ENCODE peak calls at places on chromosomes 16 and 17, in ten cellular contexts. One of them, this sample, is unnamed.

GRCh38 chr17:46026815-46027125 is 27.7 kb downstream of the STH start:
- DNase-seq in A549: no peak
- DNase-seq in stomach: no peak
- DNase-seq in H1: no peak
- DNase-seq in breast epithelium: no peak
- DNase-seq in sigmoid colon: no peak
- DNase-seq in body of pancreas: no peak
- DNase-seq in adrenal gland: no peak
- DNase-seq in prostate gland: no peak
- DNase-seq in esophagus muscularis mucosa: no peak
- DNase-seq in this sample: no peak

GRCh38 chr16:58022601-58023371 is 2.8 kb upstream of the MMP15 start:
- DNase-seq in A549: no peak
- DNase-seq in stomach: peak; percentile 87
- DNase-seq in H1: no peak
- DNase-seq in breast epithelium: no peak
- DNase-seq in sigmoid colon: peak; percentile 94
- DNase-seq in body of pancreas: peak; percentile 71
- DNase-seq in adrenal gland: peak; percentile 93
- DNase-seq in prostate gland: peak; percentile 84
- DNase-seq in esophagus muscularis mucosa: no peak
- DNase-seq in this sample: peak; percentile 66

GRCh38 chr16:9311303-9311954 is 220.0 kb downstream of the HAPSTR1 start:
- DNase-seq in A549: no peak
- DNase-seq in stomach: no peak
- DNase-seq in H1: peak; percentile 54
- DNase-seq in breast epithelium: no peak
- DNase-seq in sigmoid colon: no peak
- DNase-seq in body of pancreas: no peak
- DNase-seq in adrenal gland: peak; percentile 52
- DNase-seq in prostate gland: no peak
- DNase-seq in esophagus muscularis mucosa: no peak
- DNase-seq in this sample: no peak

GRCh38 chr17:42016411-42016831 is 818 bp downstream of the DNAJC7 start:
- DNase-seq in A549: no peak
- DNase-seq in stomach: no peak
- DNase-seq in H1: no peak
- DNase-seq in breast epithelium: no peak
- DNase-seq in sigmoid colon: no peak
- DNase-seq in body of pancreas: no peak
- DNase-seq in adrenal gland: no peak
- DNase-seq in prostate gland: no peak
- DNase-seq in esophagus muscularis mucosa: no peak
- DNase-seq in this sample: no peak

GRCh38 chr17:49715717-49716279 is 8.0 kb upstream of the SLC35B1 start:
- DNase-seq in A549: no peak
- DNase-seq in stomach: no peak
- DNase-seq in H1: no peak
- DNase-seq in breast epithelium: no peak
- DNase-seq in sigmoid colon: no peak
- DNase-seq in body of pancreas: no peak
- DNase-seq in adrenal gland: no peak
- DNase-seq in prostate gland: no peak
- DNase-seq in esophagus muscularis mucosa: no peak
- DNase-seq in this sample: no peak

GRCh38 chr17:45904886-45905285 is 10.5 kb downstream of the MAPT start:
- DNase-seq in A549: no peak
- DNase-seq in stomach: no peak
- DNase-seq in H1: no peak
- DNase-seq in breast epithelium: no peak
- DNase-seq in sigmoid colon: no peak
- DNase-seq in body of pancreas: no peak
- DNase-seq in adrenal gland: no peak
- DNase-seq in prostate gland: no peak
- DNase-seq in esophagus muscularis mucosa: no peak
- DNase-seq in this sample: no peak

GRCh38 chr17:33686171-33686570 is 393.1 kb upstream of the ASIC2 start:
- DNase-seq in A549: peak; percentile 29
- DNase-seq in stomach: no peak
- DNase-seq in H1: peak; percentile 77
- DNase-seq in breast epithelium: no peak
- DNase-seq in sigmoid colon: no peak
- DNase-seq in body of pancreas: no peak
- DNase-seq in adrenal gland: no peak
- DNase-seq in prostate gland: no peak
- DNase-seq in esophagus muscularis mucosa: no peak
- DNase-seq in this sample: no peak

GRCh38 chr17:5640726-5641125 is 56.4 kb upstream of the NLRP1 start:
- DNase-seq in A549: no peak
- DNase-seq in stomach: no peak
- DNase-seq in H1: no peak
- DNase-seq in breast epithelium: no peak
- DNase-seq in sigmoid colon: no peak
- DNase-seq in body of pancreas: no peak
- DNase-seq in adrenal gland: no peak
- DNase-seq in prostate gland: no peak
- DNase-seq in esophagus muscularis mucosa: no peak
- DNase-seq in this sample: no peak

GRCh38 chr16:24018485-24018884 is 182.7 kb downstream of the PRKCB start:
- DNase-seq in A549: no peak
- DNase-seq in stomach: no peak
- DNase-seq in H1: no peak
- DNase-seq in breast epithelium: no peak
- DNase-seq in sigmoid colon: no peak
- DNase-seq in body of pancreas: no peak
- DNase-seq in adrenal gland: no peak
- DNase-seq in prostate gland: no peak
- DNase-seq in esophagus muscularis mucosa: no peak
- DNase-seq in this sample: no peak

GRCh38 chr17:63700528-63701441 is 860 bp upstream of the LIMD2 start:
- DNase-seq in A549: no peak
- DNase-seq in stomach: peak; percentile 27
- DNase-seq in H1: peak; percentile 72
- DNase-seq in breast epithelium: no peak
- DNase-seq in sigmoid colon: peak; percentile 83
- DNase-seq in body of pancreas: no peak
- DNase-seq in adrenal gland: peak; percentile 78
- DNase-seq in prostate gland: no peak
- DNase-seq in esophagus muscularis mucosa: no peak
- DNase-seq in this sample: peak; percentile 73
- TF ChIP-seq POLR2A in A549: no peak
- TF ChIP-seq POLR2A in stomach: no peak
- TF ChIP-seq POLR2A in H1: peak; percentile 19
- TF ChIP-seq POLR2A in breast epithelium: no peak
- TF ChIP-seq POLR2A in sigmoid colon: no peak
- TF ChIP-seq POLR2A in body of pancreas: no peak
- TF ChIP-seq POLR2A in adrenal gland: no peak
- TF ChIP-seq POLR2A in prostate gland: no peak
- TF ChIP-seq POLR2A in esophagus muscularis mucosa: no peak
- TF ChIP-seq POLR2A in this sample: no peak

GRCh38 chr16:88800277-88800592 is 3.4 kb upstream of the CDT1 start:
- DNase-seq in A549: no peak
- DNase-seq in stomach: no peak
- DNase-seq in H1: no peak
- DNase-seq in breast epithelium: no peak
- DNase-seq in sigmoid colon: no peak
- DNase-seq in body of pancreas: no peak
- DNase-seq in adrenal gland: no peak
- DNase-seq in prostate gland: no peak
- DNase-seq in esophagus muscularis mucosa: no peak
- DNase-seq in this sample: no peak
- H3K4me3 ChIP-seq in A549: no peak overlapping the region
- H3K4me3 ChIP-seq in stomach: no peak overlapping the region
- H3K4me3 ChIP-seq in H1: no peak overlapping the region
- H3K4me3 ChIP-seq in breast epithelium: no peak overlapping the region
- H3K4me3 ChIP-seq in sigmoid colon: no peak overlapping the region
- H3K4me3 ChIP-seq in body of pancreas: no peak overlapping the region
- H3K4me3 ChIP-seq in adrenal gland: no peak overlapping the region
- H3K4me3 ChIP-seq in prostate gland: no peak overlapping the region
- H3K4me3 ChIP-seq in esophagus muscularis mucosa: no peak overlapping the region
- H3K4me3 ChIP-seq in this sample: no peak overlapping the region

DNA sequence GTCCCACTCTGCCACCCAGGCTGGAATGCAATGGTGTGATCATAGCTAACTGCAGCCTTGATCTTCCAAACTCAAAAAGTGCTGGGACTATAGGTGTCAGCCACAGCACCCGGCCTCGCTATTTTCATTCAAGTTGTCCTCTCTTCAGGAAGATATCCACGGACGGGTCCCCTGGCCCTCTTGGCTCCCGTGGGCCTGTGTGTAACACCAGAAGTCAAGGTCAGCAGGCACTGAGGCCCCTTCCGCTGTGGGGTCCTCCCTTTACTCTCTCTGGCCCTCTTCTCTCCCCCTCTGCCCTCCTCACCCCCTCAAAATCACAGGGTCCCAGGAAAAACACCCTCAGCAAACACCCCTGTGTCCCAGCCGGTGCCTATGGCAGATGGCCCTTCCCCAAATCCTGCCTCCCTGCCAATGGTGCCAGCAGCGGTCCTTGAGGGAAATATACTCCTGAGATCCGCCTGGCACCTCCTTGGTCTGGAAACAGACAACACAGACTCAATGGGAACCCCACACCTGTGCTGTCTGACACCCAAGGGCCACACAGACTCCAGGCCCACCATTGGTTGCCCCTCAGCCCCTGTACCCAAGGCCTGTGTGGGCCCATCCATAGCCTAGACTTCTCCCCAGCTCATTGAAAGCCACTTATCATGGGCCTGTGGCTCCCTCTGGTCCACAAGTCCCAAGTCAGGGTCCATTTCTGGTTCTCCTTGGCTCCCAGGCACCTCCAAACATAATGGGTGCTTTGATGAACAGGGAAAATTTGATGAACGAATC is 221.5 kb downstream of the ZNF423 start:
- DNase-seq in A549: no peak
- DNase-seq in stomach: no peak
- DNase-seq in H1: peak; percentile 33
- DNase-seq in breast epithelium: no peak
- DNase-seq in sigmoid colon: no peak
- DNase-seq in body of pancreas: no peak
- DNase-seq in adrenal gland: peak; percentile 28
- DNase-seq in prostate gland: no peak
- DNase-seq in esophagus muscularis mucosa: no peak
- DNase-seq in this sample: no peak
- H3K27ac ChIP-seq in A549: no peak overlapping the region
- H3K27ac ChIP-seq in stomach: no peak overlapping the region
- H3K27ac ChIP-seq in H1: no peak overlapping the region
- H3K27ac ChIP-seq in breast epithelium: no peak overlapping the region
- H3K27ac ChIP-seq in sigmoid colon: no peak overlapping the region
- H3K27ac ChIP-seq in body of pancreas: no peak overlapping the region
- H3K27ac ChIP-seq in adrenal gland: no peak overlapping the region
- H3K27ac ChIP-seq in prostate gland: no peak overlapping the region
- H3K27ac ChIP-seq in esophagus muscularis mucosa: no peak overlapping the region
- H3K27ac ChIP-seq in this sample: no peak overlapping the region

DNA sequence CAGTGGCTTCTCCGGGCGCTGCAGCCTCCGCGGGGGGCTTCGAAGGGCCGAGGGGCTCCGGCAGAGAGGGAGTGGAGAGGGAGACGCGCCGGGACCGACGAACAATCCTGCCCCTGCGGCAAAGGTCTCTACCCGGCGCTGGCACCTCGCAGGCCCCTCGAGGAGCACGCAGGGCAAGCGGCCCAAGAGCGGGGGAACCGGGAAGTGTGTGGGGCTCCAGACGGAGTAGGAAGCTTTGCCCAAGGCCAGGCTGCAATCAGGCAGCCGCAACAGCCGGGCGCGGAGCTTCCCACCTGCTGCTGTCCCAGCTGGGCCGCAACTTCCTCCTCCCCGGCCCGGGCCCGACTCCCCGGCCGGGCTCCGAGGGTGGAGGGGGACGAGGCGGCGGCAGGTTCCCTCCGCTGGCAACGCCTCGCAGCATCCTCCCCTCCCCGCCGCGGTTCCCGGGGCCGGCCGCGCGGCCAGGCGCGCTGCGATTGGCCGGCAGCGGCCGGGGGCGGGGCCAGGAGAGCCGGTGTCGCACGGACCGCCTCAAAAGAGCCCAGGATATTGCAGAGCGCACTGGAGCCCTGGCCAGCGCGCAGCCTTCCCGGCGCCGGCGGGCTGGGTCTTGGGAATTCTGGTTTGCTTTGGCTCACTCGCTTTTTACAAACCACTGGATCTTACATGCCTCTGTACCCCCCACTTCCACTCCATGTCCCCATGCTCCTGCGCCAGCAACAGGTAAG is at the start of gene KCNJ2:
- DNase-seq in A549: peak; percentile 85
- DNase-seq in stomach: peak; percentile 92
- DNase-seq in H1: peak; percentile 88
- DNase-seq in breast epithelium: peak; percentile 84
- DNase-seq in sigmoid colon: peak; percentile 91
- DNase-seq in body of pancreas: peak; percentile 85
- DNase-seq in adrenal gland: peak; percentile 84
- DNase-seq in prostate gland: peak; percentile 90
- DNase-seq in esophagus muscularis mucosa: peak; percentile 95
- DNase-seq in this sample: peak; percentile 89
- TF ChIP-seq POLR2A in A549: peak; percentile 48
- TF ChIP-seq POLR2A in stomach: peak; percentile 62
- TF ChIP-seq POLR2A in H1: peak; percentile 83
- TF ChIP-seq POLR2A in breast epithelium: no peak
- TF ChIP-seq POLR2A in sigmoid colon: peak; percentile 59
- TF ChIP-seq POLR2A in body of pancreas: peak; percentile 83
- TF ChIP-seq POLR2A in adrenal gland: peak; percentile 43
- TF ChIP-seq POLR2A in prostate gland: peak; percentile 93
- TF ChIP-seq POLR2A in esophagus muscularis mucosa: peak; percentile 64
- TF ChIP-seq POLR2A in this sample: peak; percentile 71

GRCh38 chr17:48612854-48613691 is 2.0 kb downstream of the HOXB8 start:
- DNase-seq in A549: peak; percentile 84
- DNase-seq in stomach: no peak
- DNase-seq in H1: no peak
- DNase-seq in breast epithelium: no peak
- DNase-seq in sigmoid colon: no peak
- DNase-seq in body of pancreas: no peak
- DNase-seq in adrenal gland: peak; percentile 61
- DNase-seq in prostate gland: no peak
- DNase-seq in esophagus muscularis mucosa: no peak
- DNase-seq in this sample: no peak
- H3K4me3 ChIP-seq in A549: peak overlapping the region; percentile 74
- H3K4me3 ChIP-seq in stomach: peak overlapping the region; percentile 61
- H3K4me3 ChIP-seq in H1: no peak overlapping the region
- H3K4me3 ChIP-seq in breast epithelium: peak overlapping the region; percentile 68
- H3K4me3 ChIP-seq in sigmoid colon: peak overlapping the region; percentile 59
- H3K4me3 ChIP-seq in body of pancreas: no peak overlapping the region
- H3K4me3 ChIP-seq in adrenal gland: peak overlapping the region; percentile 79
- H3K4me3 ChIP-seq in prostate gland: no peak overlapping the region
- H3K4me3 ChIP-seq in esophagus muscularis mucosa: peak overlapping the region; percentile 63
- H3K4me3 ChIP-seq in this sample: no peak overlapping the region

DNA sequence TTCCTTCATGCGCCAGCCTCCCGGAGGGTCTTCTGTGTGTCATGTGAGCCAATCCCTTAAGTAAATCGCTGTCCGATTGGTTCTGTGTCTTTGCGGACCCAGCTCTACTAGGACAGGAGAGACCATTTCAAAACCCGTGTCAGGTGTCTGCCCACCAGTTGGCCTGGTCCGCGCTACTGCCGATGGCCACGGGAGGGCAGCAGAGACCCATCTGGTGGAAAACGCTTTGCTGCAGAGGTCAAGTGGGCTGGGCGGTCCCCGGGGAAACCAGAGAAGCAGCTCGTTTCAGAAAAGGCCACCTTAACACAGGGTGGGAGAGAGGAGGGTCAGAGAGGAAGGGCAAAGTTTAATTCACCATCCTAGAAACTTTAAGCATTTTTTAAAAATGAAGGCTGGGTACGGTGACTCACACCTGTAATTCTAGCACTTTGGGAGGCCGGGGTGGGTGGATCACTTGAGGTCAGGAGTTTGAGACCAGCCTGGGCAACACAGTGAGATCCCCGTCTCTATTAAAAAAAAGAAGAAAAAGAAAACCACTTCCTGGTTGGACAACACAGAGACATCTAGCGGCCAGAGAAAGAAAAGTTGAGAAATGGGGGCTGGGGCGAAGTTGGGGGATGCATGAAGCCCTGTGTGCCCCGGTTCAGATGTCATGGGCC is 2.8 kb upstream of the CIBAR2 start:
- DNase-seq in A549: peak; percentile 96
- DNase-seq in stomach: peak; percentile 91
- DNase-seq in H1: peak; percentile 100
- DNase-seq in breast epithelium: peak; percentile 87
- DNase-seq in sigmoid colon: peak; percentile 93
- DNase-seq in body of pancreas: peak; percentile 90
- DNase-seq in adrenal gland: peak; percentile 96
- DNase-seq in prostate gland: peak; percentile 69
- DNase-seq in esophagus muscularis mucosa: peak; percentile 97
- DNase-seq in this sample: peak; percentile 89
- H3K27ac ChIP-seq in A549: peak overlapping the region; percentile 84
- H3K27ac ChIP-seq in stomach: no peak overlapping the region
- H3K27ac ChIP-seq in H1: no peak overlapping the region
- H3K27ac ChIP-seq in breast epithelium: no peak overlapping the region
- H3K27ac ChIP-seq in sigmoid colon: peak overlapping the region; percentile 32
- H3K27ac ChIP-seq in body of pancreas: peak overlapping the region; percentile 68
- H3K27ac ChIP-seq in adrenal gland: peak overlapping the region; percentile 57
- H3K27ac ChIP-seq in prostate gland: no peak overlapping the region
- H3K27ac ChIP-seq in esophagus muscularis mucosa: peak overlapping the region; percentile 45
- H3K27ac ChIP-seq in this sample: peak overlapping the region; percentile 47